ENCODE peak calls at places on chromosomes 16 and 17, in four cellular contexts. One of them, this sample, is unnamed.

GRCh38 chr16:50303605-50304466 is 37.5 kb downstream of the ADCY7 start:
- DNase-seq in GM12878: no peak
- DNase-seq in HepG2: peak; percentile 80
- DNase-seq in H1: no peak
- DNase-seq in this sample: no peak

GRCh38 chr16:75377971-75378386 is 55.3 kb downstream of the CFDP1 start:
- DNase-seq in GM12878: no peak
- DNase-seq in HepG2: no peak
- DNase-seq in H1: no peak
- DNase-seq in this sample: peak; percentile 71

GRCh38 chr17:27236710-27237315 is 57.1 kb upstream of the WSB1 start:
- DNase-seq in GM12878: no peak
- DNase-seq in HepG2: peak; percentile 63
- DNase-seq in H1: no peak
- DNase-seq in this sample: peak; percentile 44

GRCh38 chr16:70691223-70692129 is 5.6 kb upstream of the MTSS2 start:
- DNase-seq in GM12878: no peak
- DNase-seq in HepG2: peak; percentile 48
- DNase-seq in H1: no peak
- DNase-seq in this sample: no peak

GRCh38 chr17:50265690-50266306 is 8.5 kb upstream of the TMEM92 start:
- DNase-seq in GM12878: no peak
- DNase-seq in HepG2: no peak
- DNase-seq in H1: no peak
- DNase-seq in this sample: no peak

GRCh38 chr17:50027639-50028206 is 28.2 kb upstream of the ITGA3 start:
- DNase-seq in GM12878: no peak
- DNase-seq in HepG2: no peak
- DNase-seq in H1: no peak
- DNase-seq in this sample: no peak

GRCh38 chr17:8785547-8786412 is 13.4 kb downstream of the MFSD6L start:
- DNase-seq in GM12878: no peak
- DNase-seq in HepG2: peak; percentile 47
- DNase-seq in H1: peak; percentile 78
- DNase-seq in this sample: peak; percentile 55

GRCh38 chr16:16118337-16118736 is 105.0 kb downstream of the ABCC6 start:
- DNase-seq in GM12878: no peak
- DNase-seq in HepG2: no peak
- DNase-seq in H1: no peak
- DNase-seq in this sample: no peak

GRCh38 chr16:46746821-46747776 is 1.0 kb downstream of the MYLK3 start:
- DNase-seq in GM12878: no peak
- DNase-seq in HepG2: peak; percentile 74
- DNase-seq in H1: no peak
- DNase-seq in this sample: peak; percentile 58

GRCh38 chr16:5448798-5449197 is 351.2 kb upstream of the EEF2KMT start:
- DNase-seq in GM12878: no peak
- DNase-seq in HepG2: no peak
- DNase-seq in H1: no peak
- DNase-seq in this sample: no peak

GRCh38 chr17:36934759-36935630 is 2.3 kb upstream of the LHX1 start:
- DNase-seq in GM12878: no peak
- DNase-seq in HepG2: no peak
- DNase-seq in H1: no peak
- DNase-seq in this sample: no peak

GRCh38 chr17:29749045-29749825 is 126.5 kb upstream of the CORO6 start:
- DNase-seq in GM12878: no peak
- DNase-seq in HepG2: no peak
- DNase-seq in H1: no peak
- DNase-seq in this sample: no peak

GRCh38 chr17:305090-305976 is 47.3 kb downstream of the RPH3AL start:
- DNase-seq in GM12878: no peak
- DNase-seq in HepG2: no peak
- DNase-seq in H1: no peak
- DNase-seq in this sample: no peak

GRCh38 chr17:80792373-80792781 is 199.3 kb upstream of the CHMP6 start:
- DNase-seq in GM12878: no peak
- DNase-seq in HepG2: no peak
- DNase-seq in H1: no peak
- DNase-seq in this sample: no peak

GRCh38 chr16:2432801-2433505 is 3.7 kb downstream of the CCNF start:
- DNase-seq in GM12878: no peak
- DNase-seq in HepG2: no peak
- DNase-seq in H1: no peak
- DNase-seq in this sample: no peak

GRCh38 chr17:41618341-41619161 is 5.8 kb downstream of the KRT17 start:
- DNase-seq in GM12878: no peak
- DNase-seq in HepG2: no peak
- DNase-seq in H1: no peak
- DNase-seq in this sample: no peak

GRCh38 chr16:2841606-2842339 is 11.7 kb downstream of the ZG16B start:
- DNase-seq in GM12878: no peak
- DNase-seq in HepG2: no peak
- DNase-seq in H1: no peak
- DNase-seq in this sample: no peak

GRCh38 chr17:45973099-45973838 is 25.8 kb upstream of the STH start:
- DNase-seq in GM12878: no peak
- DNase-seq in HepG2: no peak
- DNase-seq in H1: no peak
- DNase-seq in this sample: no peak

GRCh38 chr16:3101018-3101840 is 2.1 kb upstream of the ZSCAN10 start:
- DNase-seq in GM12878: no peak
- DNase-seq in HepG2: peak; percentile 65
- DNase-seq in H1: no peak
- DNase-seq in this sample: no peak

GRCh38 chr17:58317421-58318064 is 11.1 kb downstream of the TSPOAP1 start:
- DNase-seq in GM12878: peak; percentile 66
- DNase-seq in HepG2: peak; percentile 75
- DNase-seq in H1: no peak
- DNase-seq in this sample: no peak

GRCh38 chr16:86772671-86773338 is 194.5 kb downstream of the FOXL1 start:
- DNase-seq in GM12878: no peak
- DNase-seq in HepG2: no peak
- DNase-seq in H1: no peak
- DNase-seq in this sample: no peak

GRCh38 chr16:7615565-7615964 is 282.9 kb downstream of the RBFOX1 start:
- DNase-seq in GM12878: no peak
- DNase-seq in HepG2: no peak
- DNase-seq in H1: no peak
- DNase-seq in this sample: no peak

GRCh38 chr17:73643012-73643845 is 1.0 kb downstream of the SDK2 start:
- DNase-seq in GM12878: no peak
- DNase-seq in HepG2: no peak
- DNase-seq in H1: no peak
- DNase-seq in this sample: no peak

GRCh38 chr17:50280068-50280467 is 5.8 kb downstream of the TMEM92 start:
- DNase-seq in GM12878: no peak
- DNase-seq in HepG2: no peak
- DNase-seq in H1: no peak
- DNase-seq in this sample: no peak

GRCh38 chr17:65690626-65691310 is 129.3 kb upstream of the AXIN2 start:
- DNase-seq in GM12878: no peak
- DNase-seq in HepG2: peak; percentile 95
- DNase-seq in H1: no peak
- DNase-seq in this sample: no peak

GRCh38 chr16:49643429-49644142 is 212.3 kb downstream of the ZNF423 start:
- DNase-seq in GM12878: no peak
- DNase-seq in HepG2: no peak
- DNase-seq in H1: no peak
- DNase-seq in this sample: no peak

GRCh38 chr16:80583466-80583865 is 42.7 kb downstream of the DYNLRB2 start:
- DNase-seq in GM12878: no peak
- DNase-seq in HepG2: no peak
- DNase-seq in H1: no peak
- DNase-seq in this sample: no peak

GRCh38 chr16:3112058-3112880 is at the start of gene ZNF205:
- DNase-seq in GM12878: no peak
- DNase-seq in HepG2: peak; percentile 70
- DNase-seq in H1: no peak
- DNase-seq in this sample: no peak

GRCh38 chr16:20940864-20941634 is 40.5 kb downstream of the LYRM1 start:
- DNase-seq in GM12878: no peak
- DNase-seq in HepG2: no peak
- DNase-seq in H1: no peak
- DNase-seq in this sample: no peak

GRCh38 chr17:1720856-1721386 is 3.6 kb upstream of the WDR81 start:
- DNase-seq in GM12878: no peak
- DNase-seq in HepG2: peak; percentile 51
- DNase-seq in H1: no peak
- DNase-seq in this sample: no peak

GRCh38 chr17:76034433-76035185 is 7.5 kb upstream of the EVPL start:
- DNase-seq in GM12878: no peak
- DNase-seq in HepG2: no peak
- DNase-seq in H1: no peak
- DNase-seq in this sample: no peak

GRCh38 chr17:27920569-27920968 is 27.4 kb upstream of the LYRM9 start:
- DNase-seq in GM12878: no peak
- DNase-seq in HepG2: no peak
- DNase-seq in H1: no peak
- DNase-seq in this sample: no peak

GRCh38 chr16:89623511-89624232 is 10.2 kb downstream of the DPEP1 start:
- DNase-seq in GM12878: no peak
- DNase-seq in HepG2: peak; percentile 40
- DNase-seq in H1: no peak
- DNase-seq in this sample: no peak

GRCh38 chr17:57440522-57441269 is 184.4 kb downstream of the MSI2 start:
- DNase-seq in GM12878: peak; percentile 63
- DNase-seq in HepG2: peak; percentile 91
- DNase-seq in H1: peak; percentile 21
- DNase-seq in this sample: no peak

GRCh38 chr17:50339381-50339780 is 6.5 kb upstream of the XYLT2 start:
- DNase-seq in GM12878: no peak
- DNase-seq in HepG2: no peak
- DNase-seq in H1: no peak
- DNase-seq in this sample: no peak

GRCh38 chr17:73787036-73787720 is 142.9 kb upstream of the SDK2 start:
- DNase-seq in GM12878: no peak
- DNase-seq in HepG2: no peak
- DNase-seq in H1: no peak
- DNase-seq in this sample: no peak

GRCh38 chr17:16944334-16945140 is 27.4 kb downstream of the TNFRSF13B start:
- DNase-seq in GM12878: no peak
- DNase-seq in HepG2: no peak
- DNase-seq in H1: no peak
- DNase-seq in this sample: no peak
- TF ChIP-seq YY1 in GM12878: no peak
- TF ChIP-seq YY1 in HepG2: no peak
- TF ChIP-seq YY1 in H1: no peak
- TF ChIP-seq YY1 in this sample: no peak

GRCh38 chr16:9847146-9847545 is 335.1 kb downstream of the GRIN2A start:
- DNase-seq in GM12878: no peak
- DNase-seq in HepG2: no peak
- DNase-seq in H1: no peak
- DNase-seq in this sample: no peak
- TF ChIP-seq ZNF274 in GM12878: no peak
- TF ChIP-seq ZNF274 in HepG2: no peak
- TF ChIP-seq ZNF274 in H1: no peak
- TF ChIP-seq ZNF274 in this sample: no peak

GRCh38 chr17:61247438-61247837 is 152.2 kb upstream of the TBX2 start:
- DNase-seq in GM12878: no peak
- DNase-seq in HepG2: no peak
- DNase-seq in H1: no peak
- DNase-seq in this sample: no peak
- TF ChIP-seq SUZ12 in GM12878: no peak
- TF ChIP-seq SUZ12 in HepG2: no peak
- TF ChIP-seq SUZ12 in H1: no peak
- TF ChIP-seq SUZ12 in this sample: no peak

GRCh38 chr17:72030067-72030899 is 90.5 kb upstream of the SOX9 start:
- DNase-seq in GM12878: peak; percentile 71
- DNase-seq in HepG2: peak; percentile 16
- DNase-seq in H1: peak; percentile 70
- DNase-seq in this sample: peak; percentile 74
- TF ChIP-seq YY1 in GM12878: no peak
- TF ChIP-seq YY1 in HepG2: no peak
- TF ChIP-seq YY1 in H1: peak; percentile 5
- TF ChIP-seq YY1 in this sample: no peak

GRCh38 chr16:30185683-30186421 is 2.5 kb downstream of the CORO1A start:
- DNase-seq in GM12878: peak; percentile 79
- DNase-seq in HepG2: no peak
- DNase-seq in H1: no peak
- DNase-seq in this sample: no peak
- TF ChIP-seq ZNF274 in GM12878: no peak
- TF ChIP-seq ZNF274 in HepG2: no peak
- TF ChIP-seq ZNF274 in H1: no peak
- TF ChIP-seq ZNF274 in this sample: no peak

DNA sequence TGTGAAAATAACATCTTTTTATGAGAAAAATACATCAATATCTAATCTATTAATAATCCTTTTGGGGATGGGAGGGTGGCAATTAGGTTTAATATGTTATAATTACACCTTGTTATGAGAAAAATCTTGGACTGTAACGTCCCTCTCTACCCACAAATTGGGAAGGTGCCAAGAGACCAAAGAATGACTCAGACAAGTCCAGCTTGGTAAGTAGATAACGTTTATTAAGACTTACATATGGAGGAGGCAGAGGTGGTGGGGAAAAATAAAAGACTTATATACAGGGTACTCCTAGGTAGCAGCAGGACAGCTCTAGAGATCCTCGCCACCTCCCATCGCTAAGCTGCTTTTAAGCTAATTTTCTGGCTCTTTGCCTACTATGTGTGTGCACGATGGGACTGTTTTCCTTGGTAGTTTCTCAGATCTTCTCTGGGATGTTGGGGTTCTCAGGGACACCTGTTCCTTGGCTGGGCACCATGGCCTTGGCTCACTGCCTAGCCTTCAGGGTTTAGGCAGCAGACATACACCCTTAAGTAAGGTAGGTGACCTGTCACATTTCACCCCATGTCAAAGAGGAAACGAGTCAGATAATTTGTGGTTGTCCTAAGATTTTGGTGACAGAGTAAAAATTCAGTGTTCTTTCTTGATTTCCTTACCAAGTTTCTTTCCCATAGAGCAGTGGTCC is 31.5 kb downstream of the RBL2 start:
- DNase-seq in GM12878: no peak
- DNase-seq in HepG2: no peak
- DNase-seq in H1: no peak
- DNase-seq in this sample: no peak
- TF ChIP-seq SUZ12 in GM12878: no peak
- TF ChIP-seq SUZ12 in HepG2: no peak
- TF ChIP-seq SUZ12 in H1: no peak
- TF ChIP-seq SUZ12 in this sample: no peak